ENCODE peak calls at places on chromosomes 1 and 21, in ten cellular contexts. R is nephron progenitor cell, V is GM12878, W is HEK293T, E is mesenchymal stem cell, I is dorsolateral prefrontal cortex, C is Calu3, D is substantia nigra, A is activated T-cell treated with anti-CD3 and anti-CD28 coated beads for 48 hours, N is NCI-H82. B is an unnamed sample.

GRCh38 chr1:207825719-207826556 is 74.1 kb downstream of the CD46 start:
- DNase-seq in R (no peak), C (peak), A (peak), V (peak), D (no peak), W (no peak), N (no peak), E (peak), I (no peak), B (peak)

GRCh38 chr21:41477641-41478318 is 30.2 kb downstream of the TMPRSS2 start:
- DNase-seq in W (no peak), R (no peak), D (no peak), N (no peak), A (no peak), I (no peak), C (no peak), V (no peak), E (no peak), B (no peak)

GRCh38 chr1:155177192-155177917 is 3.7 kb downstream of the TRIM46 start:
- DNase-seq in I (no peak), N (no peak), V (no peak), C (no peak), E (no peak), D (no peak), R (no peak), A (no peak), W (no peak), B (no peak)

GRCh38 chr1:21550097-21550496 is 40.9 kb downstream of the ALPL start:
- DNase-seq in R (no peak), E (no peak), I (no peak), A (no peak), V (no peak), C (no peak), N (no peak), W (no peak), D (no peak), B (no peak)

GRCh38 chr1:116906812-116907211 is 2.9 kb upstream of the PTGFRN start:
- DNase-seq in V (no peak), D (no peak), E (no peak), R (no peak), W (no peak), I (no peak), C (no peak), A (no peak), N (no peak), B (no peak)

GRCh38 chr1:23673086-23673813 is 18.4 kb upstream of the RPL11 start:
- DNase-seq in A (no peak), I (no peak), R (peak), N (no peak), D (no peak), W (peak), V (no peak), C (peak), E (peak), B (peak)

GRCh38 chr1:212233321-212233720 is 51.9 kb upstream of the PPP2R5A start:
- DNase-seq in A (no peak), R (no peak), E (no peak), I (no peak), W (no peak), C (no peak), N (no peak), V (no peak), D (no peak), B (no peak)

GRCh38 chr1:66589326-66589725 is 55.4 kb downstream of the SGIP1 start:
- DNase-seq in R (no peak), D (no peak), A (no peak), I (no peak), W (no peak), C (no peak), V (no peak), N (no peak), E (no peak), B (no peak)

GRCh38 chr1:57824535-57824934 is 400.7 kb upstream of the DAB1 start:
- DNase-seq in I (no peak), E (no peak), W (no peak), C (no peak), V (no peak), N (no peak), R (no peak), A (no peak), D (no peak), B (no peak)

GRCh38 chr1:62799688-62800087 is 15.8 kb downstream of the ATG4C start:
- DNase-seq in V (no peak), E (no peak), W (no peak), C (no peak), D (no peak), I (no peak), A (no peak), N (no peak), R (no peak), B (no peak)

GRCh38 chr1:19504796-19505693 is 19.7 kb upstream of the CAPZB start:
- DNase-seq in D (no peak), C (no peak), R (no peak), W (no peak), I (no peak), V (no peak), N (no peak), A (no peak), E (peak), B (no peak)

GRCh38 chr1:70966018-70966638 is 81.5 kb downstream of the PTGER3 start:
- DNase-seq in C (no peak), I (no peak), V (no peak), E (peak), A (no peak), R (no peak), W (peak), D (no peak), N (peak), B (peak)

GRCh38 chr21:14712121-14712520 is 166.0 kb upstream of the SAMSN1 start:
- DNase-seq in N (no peak), C (no peak), A (no peak), R (no peak), I (no peak), V (no peak), E (peak), W (no peak), D (no peak), B (no peak)

GRCh38 chr1:219498666-219499065 is 114.2 kb downstream of the ZC3H11B start:
- DNase-seq in R (no peak), A (no peak), N (no peak), V (no peak), W (no peak), D (no peak), E (no peak), C (no peak), I (no peak), B (no peak)

GRCh38 chr1:150141452-150141851 is 8.3 kb upstream of the PLEKHO1 start:
- DNase-seq in W (no peak), V (no peak), I (no peak), E (no peak), A (no peak), C (no peak), N (no peak), R (no peak), D (no peak), B (no peak)

GRCh38 chr1:232521660-232522059 is 108.3 kb downstream of the SIPA1L2 start:
- DNase-seq in I (no peak), A (no peak), V (no peak), D (no peak), N (no peak), C (no peak), W (no peak), R (no peak), E (no peak), B (no peak)

GRCh38 chr21:40563845-40564717 is 282.9 kb downstream of the DSCAM start:
- DNase-seq in C (no peak), V (no peak), A (no peak), N (no peak), E (no peak), D (no peak), I (no peak), W (no peak), R (no peak), B (no peak)

GRCh38 chr1:43705982-43706597 is 1.2 kb upstream of the ST3GAL3 start:
- DNase-seq in A (no peak), I (no peak), D (no peak), W (no peak), N (peak), C (no peak), V (no peak), R (peak), E (peak), B (no peak)

GRCh38 chr1:85142753-85143152 is 58.1 kb downstream of the SYDE2 start:
- DNase-seq in R (no peak), D (no peak), V (no peak), C (no peak), A (no peak), N (no peak), I (peak), W (no peak), E (no peak), B (no peak)

GRCh38 chr21:38804617-38805281 is 980 bp upstream of the ETS2 start:
- DNase-seq in V (no peak), I (peak), A (peak), R (peak), D (no peak), E (peak), W (no peak), C (peak), N (peak), B (peak)